ENCODE peak calls at places on chromosomes 2 and 18, in four cellular contexts. L is CD8-positive, alpha-beta T cell; A is CD8-positive, alpha-beta memory T cell; I is pancreas. C is an unnamed sample.

GRCh38 chr2:30271300-30271699 is 40.0 kb downstream of the LBH start:
- DNase-seq in L (no peak), A (no peak), I (no peak), C (no peak)

GRCh38 chr2:94987074-94988020 is 38.2 kb upstream of the MAL start:
- DNase-seq in L (peak), A (no peak), I (no peak), C (no peak)

GRCh38 chr18:54613174-54613573 is 22.1 kb downstream of the DYNAP start:
- DNase-seq in L (no peak), A (no peak), I (no peak), C (no peak)

GRCh38 chr18:37265382-37265781 is 300.2 kb downstream of the CELF4 start:
- DNase-seq in L (no peak), A (peak), I (no peak), C (no peak)

GRCh38 chr18:49342690-49343089 is 117.8 kb downstream of the DYM start:
- DNase-seq in L (no peak), A (no peak), I (no peak), C (no peak)

GRCh38 chr2:209496586-209496982 is 72.7 kb downstream of the MAP2 start:
- DNase-seq in L (no peak), A (no peak), I (no peak), C (no peak)

GRCh38 chr2:232980683-232981082 is 32.4 kb downstream of the NGEF start:
- DNase-seq in L (peak), A (no peak), I (peak), C (no peak)

GRCh38 chr2:916935-917334 is 33.7 kb upstream of the SNTG2 start:
- DNase-seq in L (no peak), A (no peak), I (no peak), C (no peak)

GRCh38 chr2:47046271-47046670 is 108.8 kb downstream of the STPG4 start:
- DNase-seq in L (no peak), A (no peak), I (no peak), C (no peak)

GRCh38 chr18:3186678-3187658 is 32.8 kb downstream of the MYOM1 start:
- DNase-seq in L (no peak), A (no peak), I (no peak), C (no peak)

GRCh38 chr18:10010611-10011015 is 96.8 kb downstream of the VAPA start:
- DNase-seq in L (no peak), A (no peak), I (no peak), C (no peak)

GRCh38 chr2:172864182-172864581 is 128.5 kb downstream of the RAPGEF4 start:
- DNase-seq in L (no peak), A (no peak), I (peak), C (no peak)

GRCh38 chr2:127961729-127962128 is 66.1 kb downstream of the SAP130 start:
- DNase-seq in L (no peak), A (no peak), I (no peak), C (no peak)

GRCh38 chr2:85062565-85062964 is 70.6 kb upstream of the TCF7L1 start:
- DNase-seq in L (no peak), A (no peak), I (no peak), C (no peak)

GRCh38 chr2:109497447-109497846 is 116.3 kb downstream of the SEPTIN10 start:
- DNase-seq in L (no peak), A (no peak), I (no peak), C (no peak)

GRCh38 chr2:233440314-233440713 is 86.0 kb downstream of the DGKD start:
- DNase-seq in L (no peak), A (peak), I (no peak), C (no peak)

GRCh38 chr2:154532763-154533162 is 165.7 kb upstream of the KCNJ3 start:
- DNase-seq in L (no peak), A (no peak), I (no peak), C (no peak)

GRCh38 chr2:125456851-125457250 is 1199.1 kb upstream of the GYPC start:
- DNase-seq in L (no peak), A (no peak), I (no peak), C (no peak)

GRCh38 chr18:8610442-8610801 is 1.2 kb downstream of the RAB12 start:
- DNase-seq in L (no peak), A (no peak), I (no peak), C (no peak)

GRCh38 chr2:236164201-236164982 is 3.8 kb downstream of the GBX2 start:
- DNase-seq in L (no peak), A (no peak), I (no peak), C (no peak)

GRCh38 chr2:144522741-144523605 is 3.1 kb upstream of the ZEB2 start:
- DNase-seq in L (no peak), A (no peak), I (no peak), C (peak)

GRCh38 chr2:71680925-71681324 is 227.6 kb downstream of the DYSF start:
- DNase-seq in L (no peak), A (no peak), I (peak), C (peak)

GRCh38 chr2:25854613-25855012 is 23.7 kb downstream of the ASXL2 start:
- DNase-seq in L (no peak), A (no peak), I (no peak), C (no peak)

GRCh38 chr2:205700331-205701132 is 18.2 kb downstream of the NRP2 start:
- DNase-seq in L (no peak), A (no peak), I (no peak), C (no peak)

GRCh38 chr18:77395941-77396340 is 146.3 kb downstream of the GALR1 start:
- DNase-seq in L (no peak), A (no peak), I (no peak), C (no peak)

GRCh38 chr2:160816916-160817315 is 323.3 kb upstream of the RBMS1 start:
- DNase-seq in L (no peak), A (no peak), I (no peak), C (no peak)

GRCh38 chr2:17813742-17814458 is 2.4 kb upstream of the MSGN1 start:
- DNase-seq in L (no peak), A (no peak), I (no peak), C (no peak)

GRCh38 chr2:2665834-2666133 is 334.7 kb upstream of the MYT1L start:
- DNase-seq in L (no peak), A (no peak), I (no peak), C (no peak)

GRCh38 chr18:61284039-61284438 is 49.2 kb upstream of the CDH20 start:
- DNase-seq in L (no peak), A (no peak), I (no peak), C (no peak)

GRCh38 chr2:156356006-156356764 is 23.7 kb upstream of the NR4A2 start:
- DNase-seq in L (no peak), A (no peak), I (no peak), C (no peak)

GRCh38 chr2:73174941-73175662 is 27.3 kb upstream of the NOTO start:
- DNase-seq in L (peak), A (no peak), I (no peak), C (no peak)

GRCh38 chr2:73177645-73178255 is 24.6 kb upstream of the NOTO start:
- DNase-seq in L (no peak), A (no peak), I (no peak), C (no peak)

GRCh38 chr2:73175663-73176204 is 26.6 kb upstream of the NOTO start:
- DNase-seq in L (peak), A (peak), I (peak), C (peak)

GRCh38 chr2:73176205-73176880 is 26.0 kb upstream of the NOTO start:
- DNase-seq in L (peak), A (no peak), I (peak), C (peak)

GRCh38 chr2:73176881-73177644 is 25.3 kb upstream of the NOTO start:
- DNase-seq in L (peak), A (peak), I (peak), C (peak)
- H3K4me3 ChIP-seq in L (peak), A (peak), I (peak), C (peak)

DNA sequence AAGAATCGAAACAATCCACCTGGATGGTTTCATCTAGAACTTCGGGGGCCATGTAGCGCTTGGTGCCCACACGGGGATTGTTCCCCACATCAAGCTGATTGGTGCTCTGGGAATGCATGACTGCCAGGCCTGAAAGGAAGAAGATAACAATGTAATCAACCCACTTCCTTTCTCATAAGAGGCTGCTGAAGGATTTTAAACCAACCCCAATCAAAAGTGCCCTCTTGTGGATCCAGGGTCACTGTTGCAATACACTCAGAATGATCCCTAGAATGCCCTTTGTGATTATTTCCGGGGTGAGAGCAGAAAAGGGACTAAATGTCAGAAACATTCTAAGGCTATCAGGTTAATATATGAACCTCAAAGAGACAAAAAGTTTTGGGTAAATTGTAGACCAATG is 115.2 kb downstream of the ACVR1 start:
- DNase-seq in L (no peak), A (no peak), I (no peak), C (no peak)
- H3K4me3 ChIP-seq in L (no peak), A (no peak), I (no peak), C (no peak)

GRCh38 chr2:86453838-86454237 is 12.7 kb downstream of the KDM3A start:
- DNase-seq in L (no peak), A (no peak), I (no peak), C (no peak)
- H3K4me3 ChIP-seq in L (no peak), A (no peak), I (no peak), C (no peak)

GRCh38 chr18:32771169-32771751 is 1.6 kb downstream of the KLHL14 start:
- DNase-seq in L (no peak), A (no peak), I (peak), C (no peak)
- H3K4me3 ChIP-seq in L (peak), A (no peak), I (peak), C (peak)

DNA sequence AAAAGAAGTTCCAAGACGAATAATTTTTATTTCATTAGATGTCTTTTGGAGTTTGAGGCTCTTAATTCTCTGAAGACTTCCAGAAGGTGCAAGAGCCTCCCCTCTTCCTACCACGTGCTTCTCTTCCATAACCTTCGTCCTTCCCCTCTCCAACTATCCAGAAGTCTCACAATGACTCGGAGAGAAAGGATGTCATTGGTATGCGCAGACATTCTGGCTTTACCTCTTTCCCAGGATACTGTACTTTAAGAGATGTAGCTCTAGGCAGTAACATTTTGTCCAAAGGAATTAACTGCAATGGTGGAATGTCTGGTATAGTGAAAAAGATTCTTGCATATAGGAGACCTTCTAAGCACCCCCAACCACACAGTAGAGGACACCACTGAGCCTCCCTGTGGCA is 249.0 kb upstream of the OSR1 start:
- DNase-seq in L (no peak), A (no peak), I (no peak), C (no peak)
- H3K4me3 ChIP-seq in L (no peak), A (no peak), I (no peak), C (no peak)

GRCh38 chr2:96225016-96225533 is 16.4 kb upstream of the STARD7 start:
- DNase-seq in L (no peak), A (no peak), I (no peak), C (no peak)
- H3K4me3 ChIP-seq in L (no peak), A (no peak), I (no peak), C (no peak)